ENCODE peak calls at places on chromosomes 12 and 14, in four cellular contexts. F, X, N and P are unnamed samples.

GRCh38 chr12:132955094-132955932 is 793 bp downstream of the ZNF605 start:
- DNase-seq in X (no peak), N (peak; percentile 61), F (peak; percentile 20), P (no peak)

GRCh38 chr12:112798019-112798760 is 6.6 kb downstream of the RPH3A start:
- DNase-seq in N (no peak), X (no peak), F (no peak), P (no peak)

GRCh38 chr12:47534695-47535094 is 171.1 kb downstream of the RPAP3 start:
- DNase-seq in N (no peak), F (no peak), X (no peak), P (no peak)

GRCh38 chr12:53097564-53098353 is at the start of gene IGFBP6:
- DNase-seq in X (peak; percentile 76), N (no peak), F (peak; percentile 57), P (no peak)

GRCh38 chr12:107131832-107132616 is 38.7 kb upstream of the CRY1 start:
- DNase-seq in F (peak; percentile 67), X (peak; percentile 64), N (peak; percentile 49), P (no peak)

GRCh38 chr12:47034661-47035060 is 44.8 kb upstream of the PCED1B start:
- DNase-seq in X (no peak), F (no peak), N (no peak), P (no peak)

GRCh38 chr12:64900540-64900939 is 76.1 kb downstream of the TBC1D30 start:
- DNase-seq in N (no peak), X (no peak), F (no peak), P (no peak)

GRCh38 chr12:128942960-128943477 is 89.7 kb downstream of the GLT1D1 start:
- DNase-seq in F (no peak), N (no peak), X (no peak), P (no peak)

GRCh38 chr12:67751376-67751928 is 102.9 kb downstream of the DYRK2 start:
- DNase-seq in N (no peak), F (no peak), X (no peak), P (no peak)

GRCh38 chr14:64089920-64090319 is 204.3 kb downstream of the ESR2 start:
- DNase-seq in F (no peak), N (no peak), X (no peak), P (no peak)

GRCh38 chr12:52837341-52837741 is 3.2 kb upstream of the KRT79 start:
- DNase-seq in F (no peak), X (peak; percentile 31), N (no peak), P (no peak)

GRCh38 chr12:53217049-53217929 is 10.2 kb upstream of the ITGB7 start:
- DNase-seq in X (no peak), N (no peak), F (no peak), P (no peak)

GRCh38 chr12:1992732-1993131 is 11.5 kb downstream of the DCP1B start:
- DNase-seq in N (no peak), F (no peak), X (no peak), P (no peak)

GRCh38 chr12:80187660-80188090 is 88.3 kb downstream of the OTOGL start:
- DNase-seq in N (no peak), X (no peak), F (peak; percentile 14), P (peak; percentile 40)

DNA sequence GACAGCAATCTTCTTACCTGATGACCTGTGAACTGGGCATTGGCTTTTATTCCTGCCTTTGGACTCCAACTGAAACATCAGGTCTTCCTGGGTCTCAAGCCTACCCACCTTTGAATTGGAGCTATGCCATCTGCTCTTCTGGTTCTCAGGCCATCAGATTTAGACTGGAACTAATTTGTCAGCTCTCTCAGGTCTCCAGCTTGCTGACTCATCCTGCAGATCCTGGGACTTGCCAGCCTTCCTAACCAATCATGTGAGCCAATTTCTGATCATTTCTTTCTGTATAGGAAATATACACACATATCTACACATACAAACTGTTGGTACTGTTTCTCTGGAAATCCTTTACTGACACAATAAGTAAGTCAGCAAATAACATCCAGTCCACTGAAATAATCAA is 65.3 kb upstream of the TSPAN8 start:
- DNase-seq in F (no peak), X (peak; percentile 37), N (no peak), P (no peak)
- TF ChIP-seq FOXK2 in F (no peak), X (no peak), N (no peak), P (no peak)

DNA sequence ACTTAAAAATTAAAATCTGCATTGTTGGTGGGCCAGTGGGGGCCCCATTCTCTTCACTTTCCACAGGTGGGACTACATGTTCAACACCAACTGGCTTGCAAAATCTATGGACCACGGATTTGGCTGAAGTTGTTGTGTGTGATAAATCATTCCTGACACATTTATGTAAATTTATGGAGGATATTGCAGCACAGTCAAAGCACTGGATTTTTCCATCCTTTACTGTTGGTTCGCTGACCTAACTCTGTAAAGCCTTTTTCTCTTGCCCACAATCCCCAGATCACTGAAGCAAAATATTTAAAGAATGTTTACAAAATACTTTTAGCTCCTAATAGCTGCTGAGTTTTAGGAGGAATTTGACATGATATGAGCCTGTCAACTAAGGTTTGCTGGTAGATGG is 219.7 kb upstream of the PRICKLE1 start:
- DNase-seq in F (no peak), X (no peak), N (no peak), P (no peak)
- TF ChIP-seq FOXK2 in F (no peak), X (no peak), N (no peak), P (no peak)

GRCh38 chr12:45286621-45287020 is 70.7 kb downstream of the ANO6 start:
- DNase-seq in F (no peak), X (no peak), N (no peak), P (no peak)

GRCh38 chr12:45282411-45282810 is 66.5 kb downstream of the ANO6 start:
- DNase-seq in N (no peak), F (no peak), X (no peak), P (no peak)

GRCh38 chr12:45284096-45284901 is 68.4 kb downstream of the ANO6 start:
- DNase-seq in F (no peak), N (peak; percentile 31), X (no peak), P (no peak)

GRCh38 chr12:45281994-45282393 is 66.1 kb downstream of the ANO6 start:
- DNase-seq in X (no peak), N (no peak), F (no peak), P (no peak)

DNA sequence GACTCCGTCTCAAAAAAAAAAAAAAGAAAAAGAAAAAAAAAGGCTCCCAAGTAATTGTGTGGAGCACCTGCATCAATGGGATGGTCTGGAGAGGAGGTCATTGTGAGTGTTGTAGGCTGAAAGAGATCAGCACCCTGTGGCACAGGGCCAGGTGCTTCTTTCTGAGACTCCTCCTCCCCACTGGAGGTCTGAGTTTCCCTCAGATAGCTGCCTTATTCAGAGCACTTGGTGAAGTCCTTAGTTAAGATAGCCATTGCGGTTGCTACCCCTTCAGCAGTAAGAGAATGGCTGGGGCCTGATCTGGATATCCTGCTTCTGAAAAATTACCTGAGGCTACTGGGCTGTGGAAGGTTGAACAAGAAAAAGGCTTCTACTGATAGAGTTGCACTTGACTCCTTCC is 69.8 kb downstream of the ANO6 start:
- DNase-seq in X (peak; percentile 60), N (no peak), F (no peak), P (no peak)
- TF ChIP-seq FOXK2 in X (no peak), N (no peak), F (no peak), P (no peak)

GRCh38 chr14:100278702-100279101 is 27.5 kb downstream of the SLC25A29 start:
- DNase-seq in N (peak; percentile 40), F (no peak), X (no peak), P (no peak)
- TF ChIP-seq FOXK2 in N (no peak), F (no peak), X (no peak), P (no peak)

GRCh38 chr12:92068441-92068840 is 77.2 kb downstream of the BTG1 start:
- DNase-seq in F (no peak), X (no peak), N (peak; percentile 58), P (no peak)
- TF ChIP-seq FOXK2 in F (no peak), X (no peak), N (no peak), P (no peak)

DNA sequence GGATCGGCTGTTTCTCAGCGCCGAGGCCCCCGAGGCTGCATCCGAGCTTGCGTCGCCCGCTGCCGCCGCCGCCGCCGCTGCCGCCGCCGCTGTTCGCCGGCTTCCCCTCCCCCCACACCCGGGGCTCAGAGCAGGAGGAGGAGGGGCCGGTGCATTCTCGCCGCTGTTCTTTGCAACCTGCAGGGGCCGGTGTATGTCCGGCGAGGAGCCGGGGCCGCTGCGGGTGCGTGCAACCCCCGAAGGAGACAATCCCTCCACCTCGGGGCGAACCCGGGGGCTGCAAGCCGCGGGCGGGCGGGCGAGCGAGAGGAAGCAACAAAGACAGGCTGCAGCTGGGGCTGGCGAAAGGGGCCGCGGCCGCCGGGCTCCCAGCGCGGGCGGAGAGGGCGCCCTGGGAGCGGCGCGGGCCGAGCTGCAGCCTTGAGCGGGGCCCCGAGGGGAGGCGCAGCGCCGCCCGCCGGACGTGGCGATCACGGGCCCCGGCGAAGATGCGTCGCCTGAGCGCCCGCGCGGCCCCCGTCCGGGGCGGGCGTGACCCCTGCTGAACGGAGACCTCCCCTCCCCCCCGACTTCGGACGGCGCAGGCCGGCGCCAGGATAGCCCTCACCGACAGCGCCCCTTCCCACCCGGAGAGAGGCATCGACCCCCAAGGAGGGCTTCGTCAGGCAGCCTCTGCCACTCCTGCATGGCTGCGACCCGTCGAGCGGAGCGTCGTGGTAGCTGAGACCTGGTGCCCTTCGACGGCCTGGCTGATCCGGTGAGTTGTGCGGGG is 702 bp downstream of the FAM222A start:
- DNase-seq in F (peak; percentile 59), X (peak; percentile 65), N (peak; percentile 50), P (no peak)
- TF ChIP-seq FOXK2 in F (no peak), X (no peak), N (no peak), P (no peak)

GRCh38 chr12:50149311-50149710 is 17.9 kb downstream of the CERS5 start:
- DNase-seq in F (no peak), X (no peak), N (no peak), P (no peak)
- TF ChIP-seq FOXK2 in F (no peak), X (no peak), N (no peak), P (no peak)